ENCODE peak calls at places on chromosome 14, in four cellular contexts. D is GM12878, O is HepG2, X is K562. Y is an unnamed sample.

GRCh38 chr14:85214471-85214870 is 315.5 kb upstream of the FLRT2 start:
- DNase-seq in D (no peak), O (no peak), X (no peak), Y (no peak)

GRCh38 chr14:99004112-99004511 is 267.9 kb downstream of the BCL11B start:
- DNase-seq in D (no peak), O (no peak), X (no peak), Y (no peak)

GRCh38 chr14:57865450-57866198 is at the start of gene SLC35F4:
- DNase-seq in D (no peak), O (no peak), X (peak), Y (peak)

GRCh38 chr14:68607081-68607851 is 185.6 kb downstream of the ZFP36L1 start:
- DNase-seq in D (no peak), O (peak), X (no peak), Y (no peak)

GRCh38 chr14:39339003-39339402 is 93.2 kb downstream of the FBXO33 start:
- DNase-seq in D (no peak), O (peak), X (peak), Y (no peak)

GRCh38 chr14:24816929-24817637 is 183.1 kb upstream of the GZMB start:
- DNase-seq in D (no peak), O (peak), X (no peak), Y (no peak)

GRCh38 chr14:79018846-79019245 is 848.7 kb downstream of the NRXN3 start:
- DNase-seq in D (no peak), O (no peak), X (no peak), Y (no peak)

GRCh38 chr14:77458249-77458950 is 507 bp downstream of the AHSA1 start:
- DNase-seq in D (no peak), O (peak), X (peak), Y (peak)

GRCh38 chr14:30958555-30959407 is 66.7 kb upstream of the AP4S1 start:
- DNase-seq in D (no peak), O (no peak), X (no peak), Y (no peak)

GRCh38 chr14:69260979-69261605 is 1.1 kb downstream of the GALNT16 start:
- DNase-seq in D (no peak), O (no peak), X (peak), Y (peak)

GRCh38 chr14:44795725-44796124 is 166.0 kb downstream of the KLHL28 start:
- DNase-seq in D (no peak), O (no peak), X (no peak), Y (no peak)

GRCh38 chr14:105486974-105487448 is 325 bp downstream of the CRIP1 start:
- DNase-seq in D (no peak), O (no peak), X (no peak), Y (no peak)

GRCh38 chr14:72513994-72514659 is 379.8 kb downstream of the DPF3 start:
- DNase-seq in D (no peak), O (peak), X (peak), Y (peak)

GRCh38 chr14:92540472-92541048 is 27.0 kb downstream of the RIN3 start:
- DNase-seq in D (no peak), O (no peak), X (no peak), Y (peak)

GRCh38 chr14:39454906-39455539 is 22.8 kb upstream of the FBXO33 start:
- DNase-seq in D (no peak), O (no peak), X (no peak), Y (no peak)

GRCh38 chr14:68979722-68980552 is 835 bp upstream of the ACTN1 start:
- DNase-seq in D (no peak), O (no peak), X (peak), Y (no peak)

DNA sequence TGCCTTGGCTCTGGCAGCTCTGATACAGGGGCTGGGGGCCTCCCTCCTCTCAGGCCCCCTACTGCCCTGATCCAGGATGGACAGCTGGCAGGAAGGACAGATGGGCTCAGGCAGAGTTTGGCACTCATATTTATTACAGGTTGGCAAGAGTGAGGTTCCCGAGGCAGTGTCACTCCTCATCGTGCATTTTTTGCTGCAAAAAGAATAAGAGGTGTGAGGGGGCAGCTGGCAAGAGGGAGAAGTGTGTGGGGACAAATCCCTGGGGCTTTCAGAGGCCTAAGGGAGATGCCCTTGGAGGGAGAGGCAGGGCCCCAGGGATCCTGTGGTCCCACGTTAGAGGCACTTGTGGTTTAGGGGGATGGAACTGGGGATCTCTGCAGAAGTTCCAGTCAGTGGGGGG is 5.0 kb downstream of the CMTM5 start:
- DNase-seq in D (no peak), O (no peak), X (no peak), Y (no peak)
- TF ChIP-seq NFIC in D (no peak), O (no peak), X (no peak), Y (no peak)

DNA sequence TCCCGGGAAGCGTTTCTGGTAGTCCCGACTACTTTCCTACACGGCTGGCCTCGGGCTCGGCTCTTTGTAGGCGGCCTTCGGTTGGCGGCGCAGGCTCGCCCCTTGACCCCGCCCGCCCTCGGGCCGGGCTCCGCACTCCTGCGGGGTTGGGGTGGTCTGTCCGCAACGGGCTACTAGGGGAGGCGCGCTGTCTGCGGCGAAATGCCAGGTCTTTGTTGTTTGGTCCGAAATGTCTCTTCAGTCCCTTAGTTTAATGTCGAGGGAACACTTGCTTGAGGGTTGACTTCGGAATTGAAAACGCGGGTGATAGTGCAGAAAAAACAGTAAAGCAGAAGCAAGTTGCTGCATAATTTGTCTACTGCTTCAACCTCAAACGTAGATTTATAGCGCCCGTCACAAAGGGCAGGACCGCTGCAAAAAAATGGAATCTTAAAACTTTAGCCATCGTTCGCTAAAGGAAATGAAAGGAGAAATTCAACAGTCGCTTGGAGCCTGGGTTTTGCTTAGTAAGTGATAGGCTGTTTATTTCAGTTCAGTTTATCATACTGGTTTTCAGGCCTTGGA is 376 bp downstream of the JKAMP start:
- DNase-seq in D (peak), O (no peak), X (no peak), Y (no peak)
- TF ChIP-seq NFIC in D (no peak), O (no peak), X (no peak), Y (no peak)

GRCh38 chr14:55354500-55354899 is 57.1 kb downstream of the ATG14 start:
- DNase-seq in D (no peak), O (peak), X (no peak), Y (peak)
- TF ChIP-seq NFIC in D (no peak), O (no peak), X (no peak), Y (no peak)

DNA sequence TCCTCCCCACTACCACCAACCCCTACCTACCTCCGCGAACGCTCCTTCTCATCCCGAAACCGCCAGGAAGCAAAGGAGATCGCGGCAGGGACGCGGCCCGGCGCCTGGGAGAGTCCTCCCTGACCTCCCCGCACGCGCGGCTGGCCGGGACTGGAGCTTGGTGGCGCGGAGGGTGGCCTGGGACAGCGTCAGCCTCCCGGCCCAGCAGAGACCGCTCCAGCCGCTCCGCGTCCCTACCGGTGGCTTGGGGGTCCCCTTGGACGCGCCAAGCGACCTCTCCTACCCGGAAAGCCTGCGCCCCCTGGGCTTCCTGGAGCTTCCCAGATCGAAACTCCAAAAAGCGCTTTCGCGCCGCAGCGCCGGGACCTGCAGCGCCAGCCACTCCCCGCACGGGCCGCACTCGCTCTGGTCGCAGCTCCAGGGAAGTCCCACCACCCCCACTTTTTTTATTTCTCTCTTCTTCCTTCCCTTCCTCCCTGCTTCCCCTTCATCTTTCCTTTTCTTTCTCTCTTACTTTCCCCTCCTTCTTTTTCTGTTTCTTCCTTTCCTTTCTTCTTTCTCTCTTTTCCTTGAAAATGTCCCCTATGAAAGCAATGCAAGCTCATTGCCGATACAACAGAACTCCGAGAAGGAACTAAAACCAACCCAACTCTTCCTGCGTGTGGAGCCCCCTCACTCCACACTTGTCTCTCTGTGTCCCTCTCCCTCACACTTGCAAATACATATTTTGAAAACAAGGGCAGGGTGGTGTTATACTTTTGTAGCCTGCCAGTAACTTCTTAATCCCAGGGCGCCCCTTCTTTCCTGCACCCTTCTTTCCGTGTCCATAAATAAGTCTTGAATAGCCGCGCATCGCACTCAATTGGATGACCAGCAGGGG is 3.8 kb downstream of the DIO3 start:
- DNase-seq in D (no peak), O (no peak), X (no peak), Y (peak)
- TF ChIP-seq NFIC in D (no peak), O (no peak), X (no peak), Y (no peak)

DNA sequence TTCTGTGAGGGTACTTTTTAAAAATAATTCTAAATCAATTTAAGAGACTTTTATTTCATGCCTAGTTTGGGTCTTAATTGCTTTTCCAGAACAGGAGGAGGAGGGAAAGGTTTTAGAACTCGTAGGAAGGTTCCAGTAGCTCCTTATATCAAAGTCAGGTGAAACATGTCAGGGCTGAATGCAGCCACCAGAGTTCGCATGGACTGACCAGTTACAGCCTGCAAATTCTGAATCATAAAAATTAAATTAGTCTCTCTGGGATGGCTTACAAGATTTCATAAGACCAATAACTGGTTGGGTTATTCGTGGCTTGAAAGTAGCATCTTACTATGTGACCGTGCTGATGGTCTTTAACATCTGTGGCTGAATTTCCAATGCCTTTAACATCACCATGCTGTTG is 410 bp downstream of the BDKRB1 start:
- DNase-seq in D (no peak), O (no peak), X (no peak), Y (no peak)
- TF ChIP-seq NFIC in D (no peak), O (no peak), X (no peak), Y (no peak)

GRCh38 chr14:102231476-102232347 is 73.3 kb downstream of the MOK start:
- DNase-seq in D (no peak), O (no peak), X (no peak), Y (no peak)

GRCh38 chr14:102227184-102227964 is 77.6 kb downstream of the MOK start:
- DNase-seq in D (no peak), O (no peak), X (no peak), Y (no peak)

GRCh38 chr14:102230481-102231210 is 74.3 kb downstream of the MOK start:
- DNase-seq in D (no peak), O (no peak), X (no peak), Y (no peak)

GRCh38 chr14:102229071-102229738 is 75.8 kb downstream of the MOK start:
- DNase-seq in D (no peak), O (no peak), X (no peak), Y (no peak)

GRCh38 chr14:102229739-102230092 is 75.2 kb downstream of the MOK start:
- DNase-seq in D (no peak), O (no peak), X (no peak), Y (no peak)
- TF ChIP-seq NFIC in D (no peak), O (no peak), X (no peak), Y (no peak)

GRCh38 chr14:54783660-54784015 is 119.0 kb downstream of the GCH1 start:
- DNase-seq in D (no peak), O (no peak), X (no peak), Y (no peak)
- TF ChIP-seq NFIC in D (no peak), O (no peak), X (no peak), Y (no peak)

Y was measured in SK-N-SH.